ENCODE peak calls at places on chromosomes 1 and 21, in seven cellular contexts. G is uterus, Q is K562, Y is colonic mucosa, T is bronchial epithelial cell, Z is BE2C, M is psoas muscle. U is an unnamed sample.

GRCh38 chr1:224820341-224820740 is 109.1 kb upstream of the DNAH14 start:
- DNase-seq in G (no peak), Q (no peak), Z (no peak), M (no peak), Y (no peak), T (no peak), U (no peak)

GRCh38 chr1:233255145-233255544 is 40.4 kb downstream of the PCNX2 start:
- DNase-seq in Z (no peak), Y (no peak), G (no peak), M (no peak), Q (no peak), T (no peak), U (no peak)

GRCh38 chr1:62832276-62832675 is 48.3 kb downstream of the ATG4C start:
- DNase-seq in Q (no peak), Z (no peak), Y (no peak), T (no peak), G (no peak), M (no peak), U (no peak)

GRCh38 chr1:246618240-246618639 is 52.0 kb downstream of the CNST start:
- DNase-seq in M (no peak), T (no peak), Z (no peak), Q (no peak), Y (no peak), G (no peak), U (no peak)

GRCh38 chr1:243596441-243597183 is 253.4 kb downstream of the AKT3 start:
- DNase-seq in Y (no peak), Z (no peak), Q (no peak), G (no peak), T (peak; percentile 98), M (no peak), U (peak; percentile 88)

GRCh38 chr1:205435904-205436573 is 14.2 kb upstream of the LEMD1 start:
- DNase-seq in M (no peak), Q (no peak), Z (no peak), T (no peak), Y (no peak), G (no peak), U (no peak)

GRCh38 chr1:230610589-230610988 is 31.7 kb upstream of the COG2 start:
- DNase-seq in Y (no peak), G (no peak), Z (no peak), Q (no peak), M (no peak), T (no peak), U (no peak)

GRCh38 chr1:36116906-36117305 is 8.1 kb downstream of the COL8A2 start:
- DNase-seq in Q (no peak), M (no peak), Z (no peak), G (no peak), Y (no peak), T (no peak), U (no peak)

GRCh38 chr1:219659682-219660081 is 46.8 kb upstream of the ZC3H11B start:
- DNase-seq in G (no peak), Z (no peak), M (no peak), Q (no peak), Y (no peak), T (peak; percentile 3), U (peak; percentile 26)

GRCh38 chr1:9097947-9098705 is 28.7 kb upstream of the SLC2A5 start:
- DNase-seq in Z (no peak), T (no peak), G (no peak), Y (no peak), M (no peak), Q (no peak), U (no peak)

GRCh38 chr1:179973198-179974114 is 18.8 kb downstream of the CEP350 start:
- DNase-seq in Y (no peak), T (no peak), G (no peak), Z (no peak), Q (no peak), M (no peak), U (no peak)

GRCh38 chr1:14334336-14335176 is 263.9 kb upstream of the KAZN start:
- DNase-seq in T (no peak), Q (peak; percentile 73), Z (no peak), Y (peak; percentile 44), M (no peak), G (no peak), U (no peak)

GRCh38 chr1:219790834-219791615 is 137.3 kb downstream of the SLC30A10 start:
- DNase-seq in M (no peak), G (no peak), Y (no peak), T (peak; percentile 22), Q (no peak), Z (no peak), U (no peak)

GRCh38 chr1:121408354-121408753 is 223.6 kb downstream of the SRGAP2C start:
- DNase-seq in Y (no peak), Z (no peak), T (no peak), M (no peak), G (no peak), Q (no peak), U (no peak)

GRCh38 chr1:54273837-54274192 is 73.8 kb downstream of the MRPL37 start:
- DNase-seq in Z (no peak), G (peak; percentile 86), T (no peak), Q (peak; percentile 96), M (peak; percentile 58), Y (no peak), U (no peak)

GRCh38 chr1:179230721-179231120 is 1.2 kb upstream of the ABL2 start:
- DNase-seq in T (no peak), M (no peak), Q (peak; percentile 33), G (no peak), Y (peak; percentile 35), Z (no peak), U (no peak)

GRCh38 chr21:33025471-33026298 is at the start of gene OLIG2:
- DNase-seq in G (no peak), T (no peak), Z (peak; percentile 79), Y (no peak), M (no peak), Q (no peak), U (no peak)

GRCh38 chr1:230992100-230992774 is 13.3 kb downstream of the ARV1 start:
- DNase-seq in Q (no peak), T (peak; percentile 91), Y (no peak), Z (no peak), M (no peak), G (no peak), U (no peak)

GRCh38 chr1:109516872-109517271 is 7.3 kb upstream of the AMIGO1 start:
- DNase-seq in M (no peak), Y (peak; percentile 56), G (no peak), Q (no peak), T (peak; percentile 21), Z (no peak), U (peak; percentile 75)

GRCh38 chr21:41361786-41362604 is at the start of gene MX2:
- DNase-seq in T (peak; percentile 55), Z (no peak), M (peak; percentile 77), Q (no peak), Y (peak; percentile 61), G (peak; percentile 57), U (peak; percentile 74)

GRCh38 chr1:119286587-119287181 is 81.9 kb upstream of the HAO2 start:
- DNase-seq in Z (peak; percentile 23), G (no peak), Q (peak; percentile 66), Y (peak; percentile 25), T (peak; percentile 60), M (no peak), U (no peak)

DNA sequence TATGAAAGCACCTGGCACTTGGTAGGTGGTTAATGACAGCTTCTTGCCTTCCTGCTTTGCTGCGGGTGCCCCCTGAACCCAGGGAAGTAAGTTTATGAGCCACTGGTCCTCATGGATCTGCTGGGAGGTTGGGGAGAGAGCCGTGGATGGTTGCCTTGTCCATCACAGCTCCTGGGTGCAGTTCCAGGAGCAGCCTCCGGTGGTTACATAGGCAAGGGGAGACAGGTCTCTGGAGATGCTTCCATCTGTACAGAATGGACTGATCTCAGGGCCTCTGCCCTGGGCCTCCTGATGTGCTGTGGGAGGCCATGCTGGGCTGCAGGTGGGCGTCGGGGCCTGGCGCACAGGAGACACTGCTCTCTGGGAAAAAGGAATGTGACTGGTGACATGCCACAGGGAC is 31.6 kb upstream of the ARHGEF10L start:
- DNase-seq in M (no peak), Z (no peak), Y (no peak), Q (no peak), G (no peak), T (no peak), U (no peak)
- TF ChIP-seq CTCF in M (no peak), Z (no peak), Y (no peak), Q (no peak), G (no peak), T (peak; percentile 21), U (peak; percentile 25)

DNA sequence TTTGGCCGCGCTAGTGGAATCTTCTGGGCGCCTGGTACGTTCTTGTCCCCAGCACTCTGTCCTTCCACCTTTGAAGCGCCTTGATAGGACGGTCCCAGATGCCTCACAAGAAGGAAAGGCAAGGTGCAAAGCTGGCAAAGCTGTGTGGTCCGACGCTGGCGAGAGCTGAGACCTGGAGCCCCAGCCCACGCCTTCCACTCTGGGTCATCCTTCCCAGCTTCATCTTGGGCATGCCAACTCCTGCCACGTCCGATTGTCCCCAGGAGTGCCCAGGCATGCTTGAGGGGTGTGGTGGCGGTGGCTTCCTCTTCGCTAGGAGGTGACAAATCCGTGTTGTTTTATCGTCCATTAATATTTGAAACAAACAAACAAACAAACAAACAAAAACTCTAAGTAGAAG is 123.9 kb upstream of the DPYD start:
- DNase-seq in Y (no peak), M (no peak), Q (no peak), T (no peak), Z (peak; percentile 24), G (no peak), U (no peak)
- H3K27me3 ChIP-seq in Y (peaks cover 34% of the 10 kb centered on the region), M (peaks cover 22% of the 10 kb centered on the region), Q (no peaks in the 10 kb centered on the region), T (peaks cover 27% of the 10 kb centered on the region), Z (no peaks in the 10 kb centered on the region), G (peaks cover 3% of the 10 kb centered on the region), U (no peaks in the 10 kb centered on the region)

GRCh38 chr1:2230781-2231666 is 2.9 kb downstream of the SKI start:
- DNase-seq in Q (peak; percentile 67), G (peak; percentile 55), Z (no peak), T (no peak), M (no peak), Y (peak; percentile 56), U (no peak)

GRCh38 chr1:2232916-2233438 is 4.9 kb downstream of the SKI start:
- DNase-seq in G (no peak), M (no peak), Q (peak; percentile 75), T (no peak), Z (no peak), Y (no peak), U (no peak)

GRCh38 chr1:2232255-2232915 is 4.3 kb downstream of the SKI start:
- DNase-seq in G (no peak), Q (no peak), Y (no peak), Z (no peak), M (no peak), T (no peak), U (no peak)

GRCh38 chr1:2229921-2230700 is 2.0 kb downstream of the SKI start:
- DNase-seq in T (no peak), Y (peak; percentile 65), M (peak; percentile 61), G (peak; percentile 51), Q (peak; percentile 64), Z (no peak), U (no peak)

GRCh38 chr1:2231667-2232254 is 3.6 kb downstream of the SKI start:
- DNase-seq in Z (peak; percentile 76), Q (peak; percentile 82), Y (peak; percentile 85), M (peak; percentile 88), T (peak; percentile 71), G (peak; percentile 90), U (no peak)
- H3K4me3 ChIP-seq in Z (peak overlapping the region; percentile 71), Q (peak overlapping the region; percentile 53), Y (peak overlapping the region; percentile 63), M (peak overlapping the region; percentile 71), T (peak overlapping the region; percentile 72), G (peak overlapping the region; percentile 53), U (peak overlapping the region; percentile 80)

DNA sequence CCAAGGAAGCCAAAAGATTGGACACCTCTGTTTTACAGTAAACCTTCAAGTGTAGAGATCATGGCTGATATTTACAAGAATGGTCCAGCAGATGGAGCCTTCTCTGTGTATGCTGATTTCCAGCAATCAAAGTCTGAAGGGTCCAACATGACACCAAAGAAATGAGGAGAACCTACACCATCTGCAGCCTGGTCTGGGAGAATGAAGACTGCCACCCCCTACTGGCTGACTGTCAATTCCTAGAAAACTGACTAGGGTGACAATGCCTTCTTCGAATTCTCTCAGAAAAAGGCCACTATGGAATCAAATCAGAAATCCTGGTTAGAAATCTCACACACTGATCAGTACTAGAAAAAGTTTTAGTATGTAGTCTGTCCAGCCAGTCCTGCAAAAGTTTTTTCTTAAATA is 83.3 kb downstream of the CDC42BPA start:
- DNase-seq in M (no peak), Y (no peak), Q (peak; percentile 90), T (peak; percentile 77), G (no peak), Z (peak; percentile 68), U (peak; percentile 4)
- TF ChIP-seq CTCF in M (peak; percentile 42), Y (peak; percentile 36), Q (peak; percentile 89), T (peak; percentile 49), G (peak; percentile 44), Z (peak; percentile 81), U (peak; percentile 55)